ENCODE peak calls at places on chromosomes 16 and 17, in five cellular contexts. One of them, this sample, is unnamed.

GRCh38 chr17:2693561-2694380 is 17.8 kb downstream of the CLUH start:
- DNase-seq in stomach: no peak
- DNase-seq in activated CD8-positive, alpha-beta memory T cell treated with anti-CD3 and anti-CD28 coated beads for 1 hour: no peak
- DNase-seq in NCI-H1092 treated with DMSO at 0.1 percent for 48 hours: no peak
- DNase-seq in NCI-H1436: no peak
- DNase-seq in this sample: no peak

GRCh38 chr17:39963826-39964225 is 1.0 kb downstream of the GSDMA start:
- DNase-seq in activated CD8-positive, alpha-beta memory T cell treated with anti-CD3 and anti-CD28 coated beads for 1 hour: peak; percentile 10
- DNase-seq in NCI-H1092 treated with DMSO at 0.1 percent for 48 hours: no peak
- DNase-seq in NCI-H1436: no peak
- DNase-seq in stomach: no peak
- DNase-seq in this sample: peak; percentile 69

GRCh38 chr17:31492880-31493655 is 101.6 kb downstream of the RAB11FIP4 start:
- DNase-seq in NCI-H1092 treated with DMSO at 0.1 percent for 48 hours: no peak
- DNase-seq in activated CD8-positive, alpha-beta memory T cell treated with anti-CD3 and anti-CD28 coated beads for 1 hour: peak; percentile 40
- DNase-seq in stomach: peak; percentile 43
- DNase-seq in NCI-H1436: no peak
- DNase-seq in this sample: no peak

GRCh38 chr16:16029431-16030011 is 80.1 kb downstream of the ABCC1 start:
- DNase-seq in NCI-H1436: no peak
- DNase-seq in stomach: no peak
- DNase-seq in activated CD8-positive, alpha-beta memory T cell treated with anti-CD3 and anti-CD28 coated beads for 1 hour: no peak
- DNase-seq in NCI-H1092 treated with DMSO at 0.1 percent for 48 hours: no peak
- DNase-seq in this sample: no peak

GRCh38 chr16:75052481-75053211 is 53.8 kb downstream of the ZNRF1 start:
- DNase-seq in activated CD8-positive, alpha-beta memory T cell treated with anti-CD3 and anti-CD28 coated beads for 1 hour: no peak
- DNase-seq in NCI-H1092 treated with DMSO at 0.1 percent for 48 hours: no peak
- DNase-seq in stomach: no peak
- DNase-seq in NCI-H1436: no peak
- DNase-seq in this sample: no peak

GRCh38 chr16:89040391-89040790 is 53.3 kb upstream of the ACSF3 start:
- DNase-seq in NCI-H1436: no peak
- DNase-seq in activated CD8-positive, alpha-beta memory T cell treated with anti-CD3 and anti-CD28 coated beads for 1 hour: no peak
- DNase-seq in NCI-H1092 treated with DMSO at 0.1 percent for 48 hours: no peak
- DNase-seq in stomach: no peak
- DNase-seq in this sample: no peak

GRCh38 chr17:67474081-67474661 is 97.1 kb downstream of the PITPNC1 start:
- DNase-seq in stomach: no peak
- DNase-seq in NCI-H1436: no peak
- DNase-seq in NCI-H1092 treated with DMSO at 0.1 percent for 48 hours: no peak
- DNase-seq in activated CD8-positive, alpha-beta memory T cell treated with anti-CD3 and anti-CD28 coated beads for 1 hour: no peak
- DNase-seq in this sample: no peak

GRCh38 chr17:43094129-43094834 is 30.9 kb downstream of the BRCA1 start:
- DNase-seq in NCI-H1092 treated with DMSO at 0.1 percent for 48 hours: no peak
- DNase-seq in stomach: no peak
- DNase-seq in NCI-H1436: no peak
- DNase-seq in activated CD8-positive, alpha-beta memory T cell treated with anti-CD3 and anti-CD28 coated beads for 1 hour: no peak
- DNase-seq in this sample: no peak

GRCh38 chr16:75580-76501 is 2.2 kb upstream of the MPG start:
- DNase-seq in NCI-H1436: no peak
- DNase-seq in activated CD8-positive, alpha-beta memory T cell treated with anti-CD3 and anti-CD28 coated beads for 1 hour: no peak
- DNase-seq in NCI-H1092 treated with DMSO at 0.1 percent for 48 hours: no peak
- DNase-seq in stomach: peak; percentile 60
- DNase-seq in this sample: peak; percentile 32

This sample was measured in RWPE1.